ENCODE peak calls at places on chromosomes 3 and 15, in five cellular contexts. K is upper lobe of right lung; W is left lung; J is effector memory CD4-positive, alpha-beta T cell; G is IMR-90. Y is an unnamed sample.

GRCh38 chr3:64462203-64463120 is 225.3 kb downstream of the ADAMTS9 start:
- DNase-seq in K (no peak), W (no peak), J (no peak), G (peak; percentile 93), Y (no peak)

GRCh38 chr3:170735821-170736220 is 134.2 kb downstream of the RPL22L1 start:
- DNase-seq in K (no peak), W (no peak), J (no peak), G (no peak), Y (no peak)

GRCh38 chr3:66179813-66180212 is 41.0 kb upstream of the SLC25A26 start:
- DNase-seq in K (no peak), W (no peak), J (no peak), G (no peak), Y (no peak)

GRCh38 chr3:177770821-177771220 is 573.5 kb upstream of the TBL1XR1 start:
- DNase-seq in K (no peak), W (no peak), J (no peak), G (peak; percentile 41), Y (no peak)

GRCh38 chr3:15527031-15527459 is 5.5 kb upstream of the COLQ start:
- DNase-seq in K (no peak), W (no peak), J (no peak), G (peak; percentile 30), Y (no peak)

GRCh38 chr15:90402230-90402629 is 14.2 kb downstream of the IQGAP1 start:
- DNase-seq in K (no peak), W (peak; percentile 55), J (no peak), G (peak; percentile 85), Y (peak; percentile 81)

GRCh38 chr15:66586155-66586976 is 20.6 kb upstream of the LCTL start:
- DNase-seq in K (no peak), W (no peak), J (no peak), G (no peak), Y (no peak)

GRCh38 chr3:21562225-21562624 is 188.8 kb downstream of the ZNF385D start:
- DNase-seq in K (no peak), W (no peak), J (no peak), G (no peak), Y (no peak)

GRCh38 chr15:85748176-85748575 is 46.5 kb downstream of the KLHL25 start:
- DNase-seq in K (no peak), W (peak; percentile 27), J (no peak), G (no peak), Y (no peak)

GRCh38 chr3:134312072-134312872 is 61.6 kb upstream of the RYK start:
- DNase-seq in K (peak; percentile 83), W (peak; percentile 71), J (no peak), G (no peak), Y (peak; percentile 80)

GRCh38 chr3:37905987-37906674 is 44.5 kb downstream of the CTDSPL start:
- DNase-seq in K (no peak), W (no peak), J (no peak), G (peak; percentile 65), Y (no peak)

GRCh38 chr3:30657914-30658313 is 51.5 kb downstream of the TGFBR2 start:
- DNase-seq in K (no peak), W (no peak), J (no peak), G (peak; percentile 23), Y (no peak)

GRCh38 chr3:87488725-87489124 is 212.3 kb upstream of the POU1F1 start:
- DNase-seq in K (no peak), W (no peak), J (no peak), G (no peak), Y (no peak)

GRCh38 chr3:10137178-10137577 is 4.4 kb upstream of the VHL start:
- DNase-seq in K (no peak), W (no peak), J (no peak), G (no peak), Y (no peak)

GRCh38 chr3:161423911-161424522 is 52.7 kb upstream of the SPTSSB start:
- DNase-seq in K (no peak), W (no peak), J (no peak), G (peak; percentile 42), Y (no peak)

GRCh38 chr3:189172668-189173419 is 1.1 kb downstream of the TPRG1 start:
- DNase-seq in K (no peak), W (no peak), J (no peak), G (no peak), Y (no peak)

DNA sequence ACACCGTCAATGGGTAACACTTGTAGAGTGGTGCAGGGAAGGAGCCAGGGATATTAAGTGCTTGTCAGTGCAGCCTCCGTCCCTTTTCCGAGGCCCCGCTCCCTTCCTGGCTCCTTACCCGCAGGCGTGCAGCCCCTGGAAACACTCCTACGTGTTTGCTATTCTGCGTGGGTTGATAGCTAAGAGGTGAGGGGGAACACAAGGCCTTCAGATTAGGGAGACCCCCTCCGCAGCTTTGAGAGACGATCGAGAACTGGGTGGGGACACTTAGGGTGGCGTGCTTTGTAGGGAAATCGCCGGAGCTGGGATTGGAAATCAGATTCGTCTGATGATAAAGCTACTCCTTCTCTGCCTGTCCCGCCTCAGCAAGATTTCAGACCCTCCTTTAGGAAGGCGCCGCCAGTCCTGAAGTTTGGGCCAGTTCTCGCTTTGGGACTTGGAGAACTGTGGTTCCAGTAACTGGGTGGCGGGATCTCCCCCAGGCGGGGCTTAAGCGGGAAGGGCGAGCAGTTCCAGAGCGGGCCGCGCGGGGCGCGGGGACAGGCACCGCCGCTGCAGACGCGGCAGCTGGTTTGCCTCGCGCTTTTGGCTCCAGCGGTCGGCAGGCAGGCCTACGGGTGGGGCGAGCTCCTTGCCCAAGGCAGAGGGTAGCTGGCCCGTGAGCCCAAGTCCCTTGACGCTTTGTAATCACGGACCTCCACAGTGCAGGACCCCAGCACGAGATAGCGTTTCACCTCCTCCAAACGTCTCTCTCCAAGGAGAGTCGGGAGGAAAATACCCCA is 8.0 kb upstream of the FAM107A start:
- DNase-seq in K (peak; percentile 91), W (peak; percentile 66), J (no peak), G (peak; percentile 58), Y (peak; percentile 95)
- H3K4me3 ChIP-seq in K (peak overlapping the region; percentile 60), W (peak overlapping the region; percentile 41), J (peak overlapping the region; percentile 67), G (peak overlapping the region; percentile 58), Y (peak overlapping the region; percentile 32)

DNA sequence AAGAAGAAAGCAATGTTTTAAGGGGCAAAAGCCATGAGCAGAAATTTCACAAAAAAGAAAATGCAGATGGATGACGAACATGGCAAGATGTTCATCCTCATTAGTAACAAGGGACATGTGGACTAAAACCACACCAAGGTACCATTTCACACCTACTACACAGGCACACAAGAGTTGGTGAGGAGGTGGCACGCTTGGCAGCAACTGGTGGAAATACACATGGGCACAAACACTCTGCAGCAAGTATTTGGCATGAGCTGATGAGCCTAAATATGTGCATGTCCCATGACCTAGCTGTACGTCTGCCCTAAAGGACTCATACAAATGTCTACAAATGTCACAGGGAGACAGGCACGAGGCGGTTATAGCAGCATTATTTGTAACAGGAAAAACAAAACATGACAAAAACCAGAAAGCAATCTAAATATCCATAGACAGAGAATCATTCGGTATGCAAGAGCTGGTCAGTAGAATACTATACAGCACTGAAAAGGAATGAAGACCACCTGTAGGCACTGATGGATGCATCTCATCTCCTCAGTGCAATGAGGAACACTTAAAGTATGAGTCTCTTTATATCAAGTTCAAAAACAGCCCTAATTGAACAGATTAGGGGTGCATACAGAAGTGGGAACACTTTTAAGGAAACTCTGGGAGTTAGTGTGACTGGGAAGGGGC is 11.5 kb upstream of the FBLN2 start:
- DNase-seq in K (no peak), W (no peak), J (no peak), G (no peak), Y (no peak)
- H3K4me1 ChIP-seq in K (peaks cover 4% of the 10 kb centered on the region), W (peaks cover 7% of the 10 kb centered on the region), J (no peaks in the 10 kb centered on the region), G (peaks cover 26% of the 10 kb centered on the region), Y (no peaks in the 10 kb centered on the region)

DNA sequence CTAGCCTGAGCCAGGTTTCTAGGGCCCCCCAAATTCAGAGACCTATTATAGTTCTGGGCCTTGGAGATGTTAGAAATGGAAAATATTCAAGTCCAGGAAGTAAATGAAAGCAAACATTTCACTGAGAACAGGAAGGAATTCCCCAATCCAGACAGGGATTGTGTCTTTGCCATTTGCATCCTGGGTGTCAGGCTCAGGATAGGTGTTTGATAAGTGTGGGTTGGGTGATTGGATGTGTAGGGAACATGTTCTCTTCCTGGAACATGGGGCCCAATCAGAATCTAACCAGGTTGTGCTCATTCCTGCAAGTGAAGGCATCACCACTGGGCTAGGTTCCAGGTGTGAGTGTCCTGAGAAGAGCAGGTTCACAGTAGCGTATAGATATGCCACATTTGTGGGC is 14.6 kb upstream of the LRRC2 start:
- DNase-seq in K (no peak), W (no peak), J (no peak), G (no peak), Y (no peak)
- H3K27ac ChIP-seq in K (no peak overlapping the region), W (no peak overlapping the region), J (no peak overlapping the region), G (no peak overlapping the region), Y (no peak overlapping the region)

DNA sequence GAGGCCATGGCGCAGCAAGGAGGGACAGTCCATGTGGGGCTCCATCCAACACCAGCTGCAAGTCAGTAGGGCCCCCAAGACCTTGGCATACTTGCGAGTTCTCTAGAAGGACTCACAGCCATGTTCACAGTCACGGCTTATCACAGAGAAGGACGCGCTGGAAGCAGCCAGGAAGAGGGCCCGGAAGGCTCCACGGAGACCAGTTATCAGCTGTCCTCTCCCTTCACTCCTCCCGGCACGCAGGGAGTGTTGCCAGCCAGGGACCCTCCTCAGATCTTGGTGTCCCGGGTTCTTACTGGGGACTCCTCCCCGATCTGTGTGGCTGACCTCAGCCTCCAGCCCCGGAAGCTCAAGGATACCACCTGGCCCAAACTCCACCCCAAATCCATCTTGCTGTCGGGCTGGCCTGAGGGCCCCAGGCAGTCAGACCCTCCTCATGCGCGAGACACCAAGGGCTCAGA is 68.0 kb downstream of the SLTM start:
- DNase-seq in K (no peak), W (no peak), J (no peak), G (no peak), Y (no peak)
- H3K4me3 ChIP-seq in K (peak overlapping the region; percentile 39), W (peak overlapping the region; percentile 32), J (no peak overlapping the region), G (no peak overlapping the region), Y (no peak overlapping the region)

DNA sequence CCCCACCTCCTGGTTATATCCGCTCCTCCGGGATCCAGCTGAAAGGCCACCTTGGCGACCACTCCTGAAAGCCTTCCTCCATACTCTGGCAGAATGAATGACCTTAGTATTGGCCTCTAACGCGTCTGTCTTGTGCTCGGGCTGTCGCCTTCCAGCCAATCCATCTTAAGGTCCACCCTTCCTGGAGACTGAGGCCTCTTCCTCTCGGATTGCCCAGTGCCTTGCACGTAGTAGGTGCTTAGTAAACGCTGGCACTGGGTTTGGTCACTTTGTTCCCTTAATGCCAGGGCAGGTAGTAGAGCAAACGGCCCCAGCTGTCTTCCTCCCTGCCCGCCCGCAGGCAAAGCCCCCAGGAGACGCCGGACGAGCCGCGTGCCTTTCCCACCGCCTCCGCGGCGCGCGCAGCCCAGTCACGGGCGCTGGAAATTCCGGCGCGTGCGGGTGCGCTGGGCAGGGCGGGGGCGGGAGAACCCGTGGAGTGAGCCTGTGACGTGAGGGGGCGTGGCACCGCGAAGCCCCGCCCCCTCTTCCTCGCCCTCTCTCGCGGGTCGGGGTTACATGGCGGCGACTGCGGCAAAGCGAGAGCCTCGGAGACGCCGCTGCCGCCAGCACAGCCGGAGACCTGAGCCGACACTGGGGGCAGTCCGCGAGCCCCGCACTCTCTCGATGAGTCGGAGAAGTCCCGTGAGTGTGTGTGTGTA is at the start of gene MAPK6:
- DNase-seq in K (peak; percentile 97), W (peak; percentile 94), J (peak; percentile 93), G (peak; percentile 93), Y (peak; percentile 98)
- H3K4me1 ChIP-seq in K (peaks cover 28% of the 10 kb centered on the region), W (peaks cover 5% of the 10 kb centered on the region), J (peaks cover 8% of the 10 kb centered on the region), G (peaks cover 11% of the 10 kb centered on the region), Y (no peaks in the 10 kb centered on the region)

GRCh38 chr3:191301017-191301416 is 28.2 kb upstream of the CCDC50 start:
- DNase-seq in K (no peak), W (no peak), J (no peak), G (no peak), Y (no peak)
- H3K27ac ChIP-seq in K (no peak overlapping the region), W (no peak overlapping the region), J (no peak overlapping the region), G (no peak overlapping the region), Y (no peak overlapping the region)

Y was measured in aorta.